ENCODE peak calls at places on chromosomes 6 and 20, in seven cellular contexts. W is stimulated activated naive CD4-positive, alpha-beta T cell; Z is nephron progenitor cell; F is amygdala; P is T-cell; O is SK-N-SH; S is renal cortical epithelial cell. T is an unnamed sample.

GRCh38 chr20:57678340-57678739 is 31.5 kb downstream of the PMEPA1 start:
- DNase-seq in F (peak; percentile 49), S (no peak), O (peak; percentile 87), P (no peak), Z (no peak), W (no peak), T (no peak)

GRCh38 chr20:53343433-53343832 is 250.2 kb downstream of the ZNF217 start:
- DNase-seq in P (no peak), O (no peak), W (no peak), S (no peak), F (no peak), Z (no peak), T (no peak)

GRCh38 chr6:53961679-53962370 is 149.4 kb upstream of the MLIP start:
- DNase-seq in F (no peak), O (no peak), Z (peak; percentile 17), W (no peak), P (no peak), S (peak; percentile 65), T (no peak)

GRCh38 chr6:17987576-17988421 is at the start of gene KIF13A:
- DNase-seq in P (no peak), F (peak; percentile 62), W (no peak), Z (peak; percentile 75), S (peak; percentile 60), O (peak; percentile 93), T (no peak)

GRCh38 chr20:58623579-58624473 is 27.3 kb upstream of the STX16 start:
- DNase-seq in Z (no peak), W (no peak), F (peak; percentile 50), O (peak; percentile 60), S (peak; percentile 91), P (no peak), T (no peak)

GRCh38 chr20:57432874-57433491 is 41.8 kb downstream of the RBM38 start:
- DNase-seq in O (no peak), Z (no peak), P (peak; percentile 62), W (peak; percentile 56), F (no peak), S (no peak), T (peak; percentile 78)

GRCh38 chr20:35791823-35792222 is 20.0 kb downstream of the PHF20 start:
- DNase-seq in Z (no peak), W (no peak), F (no peak), P (no peak), S (peak; percentile 92), O (no peak), T (no peak)

GRCh38 chr6:108115598-108116058 is 41.1 kb upstream of the OSTM1 start:
- DNase-seq in Z (peak; percentile 41), O (peak; percentile 77), P (no peak), S (peak; percentile 24), F (no peak), W (no peak), T (no peak)

GRCh38 chr6:127907960-127908640 is 7.2 kb upstream of the THEMIS start:
- DNase-seq in O (no peak), S (no peak), P (no peak), W (no peak), Z (no peak), F (no peak), T (peak; percentile 31)

GRCh38 chr6:158631678-158632537 is 12.6 kb downstream of the DYNLT1 start:
- DNase-seq in W (no peak), Z (no peak), P (no peak), S (peak; percentile 76), F (no peak), O (no peak), T (no peak)

GRCh38 chr6:14382381-14383236 is 265.0 kb downstream of the CD83 start:
- DNase-seq in O (no peak), Z (no peak), S (no peak), P (no peak), W (no peak), F (no peak), T (no peak)

GRCh38 chr6:35317483-35318199 is 20.0 kb downstream of the DEF6 start:
- DNase-seq in O (no peak), W (no peak), F (no peak), S (no peak), P (no peak), Z (peak; percentile 46), T (no peak)

GRCh38 chr6:151012321-151013294 is 147.1 kb downstream of the MTHFD1L start:
- DNase-seq in P (no peak), Z (no peak), W (no peak), O (no peak), F (no peak), S (no peak), T (no peak)

GRCh38 chr6:130677766-130678165 is 149.4 kb upstream of the SMLR1 start:
- DNase-seq in P (no peak), Z (no peak), S (no peak), W (no peak), F (no peak), O (no peak), T (no peak)

GRCh38 chr6:48144024-48144423 is 33.0 kb upstream of the PTCHD4 start:
- DNase-seq in W (no peak), Z (no peak), S (no peak), F (no peak), O (no peak), P (no peak), T (no peak)

GRCh38 chr6:113011803-113012202 is 664.7 kb downstream of the RFPL4B start:
- DNase-seq in S (no peak), Z (no peak), P (no peak), F (no peak), O (no peak), W (no peak), T (no peak)

GRCh38 chr20:9388826-9389187 is 125.6 kb upstream of the LAMP5 start:
- DNase-seq in W (no peak), F (no peak), S (no peak), O (no peak), P (no peak), Z (no peak), T (no peak)

GRCh38 chr6:153503810-153504209 is 372.7 kb upstream of the RGS17 start:
- DNase-seq in P (no peak), F (no peak), W (no peak), S (no peak), O (no peak), Z (peak; percentile 13), T (no peak)

GRCh38 chr20:48684501-48685041 is 143.2 kb downstream of the PREX1 start:
- DNase-seq in F (no peak), S (peak; percentile 25), O (no peak), P (no peak), W (no peak), Z (no peak), T (no peak)

GRCh38 chr6:195861-196360 is 96.4 kb upstream of the DUSP22 start:
- DNase-seq in Z (no peak), F (no peak), W (peak; percentile 41), P (peak; percentile 37), S (no peak), O (no peak), T (peak; percentile 47)